ENCODE peak calls at places on chromosomes 2 and 18, in nine cellular contexts. M is Caco-2, R is ovary, I is OCI-LY7, D is mesendoderm, T is gastrocnemius medialis, L is thoracic aorta, W is HCT116, C is endodermal cell. P is an unnamed sample.

GRCh38 chr2:55460562-55460961 is 40.9 kb upstream of the CCDC88A start:
- DNase-seq in I (no peak), C (no peak), M (no peak), L (no peak), W (no peak), R (no peak), D (no peak), T (no peak), P (no peak)

GRCh38 chr2:140502951-140503630 is 1627.7 kb downstream of the LRP1B start:
- DNase-seq in L (no peak), R (no peak), C (no peak), M (no peak), I (no peak), D (no peak), T (no peak), W (no peak), P (no peak)

GRCh38 chr2:143742631-143743030 is 613.4 kb downstream of the ARHGAP15 start:
- DNase-seq in L (no peak), I (no peak), W (no peak), M (no peak), R (no peak), C (no peak), D (no peak), T (no peak), P (no peak)

GRCh38 chr2:3610415-3610814 is 15.5 kb downstream of the COLEC11 start:
- DNase-seq in I (peak; percentile 19), L (no peak), R (no peak), C (no peak), T (no peak), D (no peak), M (no peak), W (no peak), P (no peak)

GRCh38 chr18:13414542-13414941 is 196.0 kb downstream of the LDLRAD4 start:
- DNase-seq in R (no peak), D (no peak), W (no peak), I (no peak), M (no peak), C (no peak), L (no peak), T (no peak), P (no peak)

GRCh38 chr2:223084873-223085272 is 32.9 kb downstream of the KCNE4 start:
- DNase-seq in D (peak; percentile 62), T (peak; percentile 74), M (no peak), I (no peak), C (peak; percentile 61), W (no peak), L (no peak), R (no peak), P (no peak)

GRCh38 chr18:76494541-76495403 is at the start of gene ZNF516:
- DNase-seq in I (peak; percentile 70), W (no peak), T (peak; percentile 40), D (peak; percentile 49), C (peak; percentile 77), R (peak; percentile 75), M (peak; percentile 24), L (no peak), P (no peak)

GRCh38 chr2:241514545-241514944 is 6.2 kb upstream of the STK25 start:
- DNase-seq in L (no peak), R (no peak), T (no peak), I (no peak), C (no peak), W (no peak), M (no peak), D (no peak), P (no peak)

GRCh38 chr18:9148239-9148552 is 11.6 kb downstream of the ANKRD12 start:
- DNase-seq in L (no peak), M (no peak), R (no peak), W (no peak), I (no peak), C (no peak), T (no peak), D (no peak), P (no peak)
- H3K4me1 ChIP-seq in L (peaks cover 37% of the 10 kb centered on the region), M (no peaks in the 10 kb centered on the region), R (peaks cover 3% of the 10 kb centered on the region), W (no peaks in the 10 kb centered on the region), I (peaks cover 53% of the 10 kb centered on the region), C (no peaks in the 10 kb centered on the region), T (peaks cover 83% of the 10 kb centered on the region), D (no peaks in the 10 kb centered on the region), P (peaks cover 54% of the 10 kb centered on the region)

GRCh38 chr2:43134571-43134889 is 91.9 kb downstream of the ZFP36L2 start:
- DNase-seq in W (no peak), R (no peak), L (no peak), T (no peak), M (no peak), I (no peak), C (no peak), D (no peak), P (no peak)

GRCh38 chr2:43135583-43135982 is 90.8 kb downstream of the ZFP36L2 start:
- DNase-seq in R (no peak), W (no peak), C (peak; percentile 46), L (no peak), D (no peak), I (no peak), T (no peak), M (no peak), P (no peak)

GRCh38 chr2:43136011-43136799 is 90.2 kb downstream of the ZFP36L2 start:
- DNase-seq in M (no peak), T (no peak), C (peak; percentile 42), D (no peak), W (no peak), L (no peak), I (peak; percentile 60), R (no peak), P (no peak)

GRCh38 chr2:43138441-43138840 is 88.0 kb downstream of the ZFP36L2 start:
- DNase-seq in W (no peak), R (no peak), C (peak; percentile 41), L (no peak), T (no peak), D (no peak), I (no peak), M (no peak), P (no peak)

DNA sequence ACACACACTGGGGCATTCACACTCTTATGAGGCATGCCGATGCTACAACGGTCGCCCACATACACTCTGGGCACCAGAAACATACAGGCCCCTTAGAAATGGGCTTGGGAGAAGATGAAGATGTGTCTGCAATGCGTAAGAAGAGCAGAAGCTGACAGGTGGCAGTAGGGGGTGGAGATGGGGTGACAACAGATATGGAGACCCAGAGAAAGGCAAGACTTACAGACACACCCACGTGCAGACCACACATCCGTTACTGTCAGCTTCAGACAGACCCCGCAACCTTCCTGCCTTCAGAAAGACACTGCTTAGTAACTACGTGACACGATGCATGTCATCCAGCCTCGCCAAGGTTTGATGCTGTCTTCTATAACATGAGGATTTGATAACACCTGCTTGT is 89.5 kb downstream of the ZFP36L2 start:
- DNase-seq in M (no peak), D (no peak), W (no peak), C (peak; percentile 41), R (no peak), T (no peak), L (no peak), I (peak; percentile 74), P (no peak)
- H3K4me1 ChIP-seq in M (peaks cover 32% of the 10 kb centered on the region), D (peaks cover 1% of the 10 kb centered on the region), W (peaks cover 4% of the 10 kb centered on the region), C (no peaks in the 10 kb centered on the region), R (peaks cover 10% of the 10 kb centered on the region), T (peaks cover 18% of the 10 kb centered on the region), L (peaks cover 3% of the 10 kb centered on the region), I (peaks cover 76% of the 10 kb centered on the region), P (no peaks in the 10 kb centered on the region)

DNA sequence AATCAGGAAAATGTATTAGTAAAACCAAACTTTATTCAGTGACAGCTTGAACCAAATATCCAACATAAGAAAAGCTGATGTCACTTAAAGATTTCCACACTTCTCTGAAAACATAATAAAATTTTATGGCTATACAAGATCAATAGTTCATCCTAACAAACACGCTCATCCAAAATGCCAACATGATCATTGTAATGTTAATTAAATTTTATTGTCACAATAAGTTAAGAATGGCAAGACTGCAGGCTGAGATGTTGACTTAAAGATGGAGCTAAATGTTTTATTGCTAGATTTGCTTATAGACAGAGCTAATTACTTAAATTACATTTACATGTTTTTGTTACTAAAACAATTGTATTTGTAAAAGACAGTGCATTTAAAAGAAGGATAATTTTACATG is 140.3 kb downstream of the ERBB4 start:
- DNase-seq in D (no peak), L (no peak), W (no peak), T (no peak), C (no peak), R (no peak), M (no peak), I (no peak), P (no peak)
- H3K4me1 ChIP-seq in D (no peaks in the 10 kb centered on the region), L (no peaks in the 10 kb centered on the region), W (no peaks in the 10 kb centered on the region), T (no peaks in the 10 kb centered on the region), C (no peaks in the 10 kb centered on the region), R (no peaks in the 10 kb centered on the region), M (no peaks in the 10 kb centered on the region), I (no peaks in the 10 kb centered on the region), P (no peaks in the 10 kb centered on the region)

DNA sequence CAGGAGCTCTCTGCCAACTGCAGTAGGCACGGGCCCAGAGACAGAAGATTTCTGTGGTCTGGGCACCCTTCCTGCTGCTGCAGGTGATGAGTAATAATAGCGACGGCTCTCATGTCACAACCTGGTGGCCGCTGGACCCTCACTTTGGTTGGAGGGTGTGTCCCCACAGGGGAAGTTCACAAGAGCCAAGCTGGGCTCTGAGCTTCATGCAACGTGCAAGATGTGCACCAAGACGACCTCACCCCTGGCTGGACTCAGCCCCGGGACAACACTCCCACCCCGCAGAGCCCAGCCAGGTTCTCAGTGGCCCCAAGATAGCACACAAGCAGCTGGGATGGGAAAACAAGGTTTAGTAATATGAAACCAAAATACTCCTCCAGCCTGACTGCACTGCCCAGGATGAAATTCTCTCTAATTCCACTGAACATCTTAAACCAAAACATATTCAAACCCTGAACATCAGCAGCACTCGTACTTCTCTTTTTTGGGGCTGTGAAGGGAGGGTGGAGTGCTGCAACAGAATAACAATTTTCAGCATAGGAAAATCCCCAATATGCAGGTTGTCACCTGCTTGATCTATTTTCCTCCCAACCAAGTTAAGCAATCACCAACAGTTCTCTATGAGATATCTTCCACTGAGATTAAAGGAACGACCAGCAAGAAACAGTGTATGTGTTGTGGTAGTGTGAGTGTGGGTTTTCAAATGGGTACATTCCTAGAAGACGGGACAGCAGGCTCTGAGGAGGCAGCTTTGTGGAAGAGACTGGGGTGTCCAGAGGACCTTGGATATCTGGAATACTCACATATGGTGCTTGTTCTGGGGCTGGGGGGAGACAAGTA is 26.5 kb downstream of the BCL2 start:
- DNase-seq in R (peak; percentile 36), M (no peak), I (no peak), W (no peak), T (peak; percentile 79), C (no peak), D (no peak), L (no peak), P (peak; percentile 54)
- H3K4me1 ChIP-seq in R (peaks cover 38% of the 10 kb centered on the region), M (no peaks in the 10 kb centered on the region), I (no peaks in the 10 kb centered on the region), W (no peaks in the 10 kb centered on the region), T (peaks cover 46% of the 10 kb centered on the region), C (peaks cover 5% of the 10 kb centered on the region), D (peaks cover 3% of the 10 kb centered on the region), L (peaks cover 30% of the 10 kb centered on the region), P (peaks cover 28% of the 10 kb centered on the region)

DNA sequence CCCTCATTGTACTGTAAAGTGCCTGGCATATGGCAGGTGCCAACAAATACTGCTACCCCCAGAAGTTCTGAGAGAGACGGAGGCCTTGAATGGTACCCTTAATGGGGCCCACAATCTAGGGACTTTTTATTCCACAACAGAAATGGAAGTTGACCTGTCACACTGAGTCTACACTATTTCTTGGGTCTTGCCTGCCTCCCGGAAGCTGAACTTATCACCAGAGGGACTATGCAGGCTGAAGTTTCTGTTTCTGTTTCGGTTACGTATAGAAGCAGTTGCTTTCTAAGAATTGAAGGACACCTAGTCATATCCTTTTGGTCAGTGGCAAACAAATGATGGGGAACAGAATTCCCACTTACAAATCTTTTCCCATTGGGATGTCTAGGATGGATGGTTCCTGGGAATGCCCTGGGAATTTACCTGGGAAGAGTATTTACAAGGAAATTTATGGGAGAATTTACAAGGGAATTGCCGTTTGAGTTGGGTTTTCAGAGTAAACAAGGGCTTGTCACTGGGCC is 74.2 kb downstream of the HS1BP3 start:
- DNase-seq in W (no peak), C (no peak), T (no peak), D (no peak), I (peak; percentile 71), M (no peak), R (no peak), L (no peak), P (no peak)
- H3K4me1 ChIP-seq in W (peaks cover 34% of the 10 kb centered on the region), C (no peaks in the 10 kb centered on the region), T (peaks cover 69% of the 10 kb centered on the region), D (peaks cover 2% of the 10 kb centered on the region), I (peaks cover 9% of the 10 kb centered on the region), M (peaks cover 30% of the 10 kb centered on the region), R (peaks cover 22% of the 10 kb centered on the region), L (peaks cover 18% of the 10 kb centered on the region), P (peaks cover 88% of the 10 kb centered on the region)